ENCODE peak calls at places on chromosome 6, in five cellular contexts. K is uterus, G is fibroblast of lung, N is psoas muscle, T is fibroblast of mammary gland. S is an unnamed sample.

GRCh38 chr6:158071121-158072082 is 89.7 kb downstream of the SYNJ2 start:
- DNase-seq in K (no peak), G (no peak), N (no peak), T (no peak), S (no peak)

GRCh38 chr6:139883776-139884175 is 509.3 kb upstream of the CITED2 start:
- DNase-seq in K (no peak), G (peak), N (no peak), T (peak), S (no peak)

GRCh38 chr6:88839280-88839679 is 124.1 kb downstream of the RNGTT start:
- DNase-seq in K (no peak), G (no peak), N (no peak), T (no peak), S (no peak)

GRCh38 chr6:84278311-84278710 is 50.9 kb upstream of the CEP162 start:
- DNase-seq in K (no peak), G (peak), N (no peak), T (peak), S (no peak)

GRCh38 chr6:21820442-21820841 is 226.9 kb downstream of the SOX4 start:
- DNase-seq in K (no peak), G (no peak), N (no peak), T (no peak), S (no peak)

GRCh38 chr6:41640436-41640835 is 2.2 kb downstream of the MDFI start:
- DNase-seq in K (no peak), G (peak), N (no peak), T (no peak), S (no peak)

GRCh38 chr6:135904666-135905065 is 53.2 kb downstream of the PDE7B start:
- DNase-seq in K (no peak), G (peak), N (no peak), T (peak), S (no peak)

GRCh38 chr6:73704798-73705197 is 8.8 kb downstream of the CD109 start:
- DNase-seq in K (no peak), G (no peak), N (no peak), T (peak), S (no peak)

GRCh38 chr6:26257272-26257671 is 107.7 kb upstream of the BTN3A2 start:
- DNase-seq in K (no peak), G (no peak), N (no peak), T (no peak), S (no peak)

GRCh38 chr6:114354482-114354881 is 11.7 kb upstream of the HS3ST5 start:
- DNase-seq in K (no peak), G (no peak), N (no peak), T (no peak), S (no peak)

GRCh38 chr6:107198631-107199416 is 83.5 kb upstream of the BEND3 start:
- DNase-seq in K (no peak), G (no peak), N (no peak), T (no peak), S (no peak)

GRCh38 chr6:90350689-90351554 is 54.3 kb upstream of the BACH2 start:
- DNase-seq in K (no peak), G (no peak), N (no peak), T (no peak), S (no peak)

GRCh38 chr6:52164319-52165094 is 21.7 kb upstream of the IL17A start:
- DNase-seq in K (no peak), G (no peak), N (no peak), T (no peak), S (no peak)

GRCh38 chr6:100276311-100277057 is 188.2 kb downstream of the SIM1 start:
- DNase-seq in K (no peak), G (peak), N (no peak), T (no peak), S (no peak)

GRCh38 chr6:340991-341827 is 48.9 kb downstream of the DUSP22 start:
- DNase-seq in K (no peak), G (peak), N (no peak), T (peak), S (no peak)

GRCh38 chr6:14038636-14039035 is 78.9 kb upstream of the CD83 start:
- DNase-seq in K (no peak), G (peak), N (no peak), T (peak), S (no peak)

GRCh38 chr6:36246511-36247268 is 23.2 kb upstream of the PNPLA1 start:
- DNase-seq in K (no peak), G (no peak), N (no peak), T (peak), S (no peak)

GRCh38 chr6:26045046-26045938 is 41.9 kb upstream of the HFE start:
- DNase-seq in K (peak), G (peak), N (no peak), T (peak), S (peak)

GRCh38 chr6:157668690-157669089 is 154.4 kb upstream of the SNX9 start:
- DNase-seq in K (no peak), G (no peak), N (no peak), T (no peak), S (no peak)

GRCh38 chr6:20069130-20069529 is 143.1 kb downstream of the MBOAT1 start:
- DNase-seq in K (no peak), G (no peak), N (no peak), T (no peak), S (no peak)

GRCh38 chr6:156948807-156949206 is 171.6 kb downstream of the ARID1B start:
- DNase-seq in K (no peak), G (peak), N (no peak), T (peak), S (no peak)

GRCh38 chr6:102407886-102408741 is 1014.6 kb downstream of the GRIK2 start:
- DNase-seq in K (no peak), G (no peak), N (no peak), T (no peak), S (no peak)

GRCh38 chr6:52507557-52508260 is 69.2 kb downstream of the TRAM2 start:
- DNase-seq in K (no peak), G (peak), N (no peak), T (peak), S (no peak)

GRCh38 chr6:62808575-62809293 is 402.5 kb upstream of the FKBP1C start:
- DNase-seq in K (no peak), G (no peak), N (no peak), T (no peak), S (peak)

GRCh38 chr6:100371591-100371990 is 93.1 kb downstream of the SIM1 start:
- DNase-seq in K (no peak), G (no peak), N (no peak), T (no peak), S (no peak)

GRCh38 chr6:165646484-165646883 is 16.6 kb downstream of the PDE10A start:
- DNase-seq in K (no peak), G (no peak), N (no peak), T (no peak), S (no peak)

GRCh38 chr6:35483490-35483889 is 13.4 kb downstream of the TEAD3 start:
- DNase-seq in K (no peak), G (no peak), N (no peak), T (no peak), S (no peak)

GRCh38 chr6:3813150-3813780 is 35.9 kb upstream of the FAM50B start:
- DNase-seq in K (peak), G (peak), N (peak), T (no peak), S (no peak)

GRCh38 chr6:40640591-40641293 is 53.6 kb upstream of the LRFN2 start:
- DNase-seq in K (no peak), G (peak), N (no peak), T (no peak), S (no peak)

GRCh38 chr6:163128324-163128723 is 286.2 kb upstream of the QKI start:
- DNase-seq in K (no peak), G (no peak), N (no peak), T (no peak), S (no peak)

GRCh38 chr6:35719830-35720733 is 16.8 kb upstream of the ARMC12 start:
- DNase-seq in K (peak), G (peak), N (peak), T (no peak), S (peak)

GRCh38 chr6:43717822-43718221 is 30.2 kb upstream of the MRPS18A start:
- DNase-seq in K (peak), G (no peak), N (peak), T (peak), S (no peak)

GRCh38 chr6:28885149-28885738 is 38.5 kb downstream of the TRIM27 start:
- DNase-seq in K (no peak), G (no peak), N (no peak), T (no peak), S (no peak)

GRCh38 chr6:79713701-79714322 is 82.7 kb downstream of the SH3BGRL2 start:
- DNase-seq in K (peak), G (peak), N (peak), T (peak), S (peak)

GRCh38 chr6:31575335-31575901 is at the start of gene TNF:
- DNase-seq in K (peak), G (no peak), N (peak), T (no peak), S (peak)
- H3K4me3 ChIP-seq in K (peak), G (no peak), N (peak), T (no peak), S (peak)

GRCh38 chr6:7684843-7685242 is 41.1 kb upstream of the BMP6 start:
- DNase-seq in K (no peak), G (no peak), N (no peak), T (no peak), S (no peak)

GRCh38 chr6:7687145-7688113 is 38.5 kb upstream of the BMP6 start:
- DNase-seq in K (no peak), G (no peak), N (no peak), T (no peak), S (no peak)

GRCh38 chr6:7681449-7681848 is 44.5 kb upstream of the BMP6 start:
- DNase-seq in K (no peak), G (no peak), N (no peak), T (no peak), S (no peak)

GRCh38 chr6:7684076-7684475 is 41.8 kb upstream of the BMP6 start:
- DNase-seq in K (no peak), G (no peak), N (no peak), T (peak), S (no peak)

DNA sequence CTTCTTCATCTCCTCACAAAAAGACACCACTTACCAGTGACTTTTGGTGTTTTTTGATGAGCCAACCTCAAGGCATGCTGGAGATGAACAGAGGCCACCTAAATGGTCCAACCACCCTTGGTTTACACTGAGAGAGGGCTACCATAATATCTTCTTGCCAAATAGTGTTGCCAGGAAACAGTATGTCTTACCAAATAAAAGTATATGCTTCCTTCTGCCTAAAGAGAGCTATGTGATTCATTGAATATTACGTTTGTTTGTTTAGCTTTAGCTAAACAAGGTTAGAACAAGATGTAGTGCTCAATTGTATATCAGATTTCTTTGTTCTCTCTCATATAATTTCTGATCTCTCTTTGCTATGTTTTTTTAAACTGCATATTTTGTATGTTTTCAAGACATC is 40.6 kb upstream of the BMP6 start:
- DNase-seq in K (no peak), G (no peak), N (no peak), T (no peak), S (no peak)
- H3K4me3 ChIP-seq in K (no peak), G (no peak), N (no peak), T (no peak), S (no peak)

DNA sequence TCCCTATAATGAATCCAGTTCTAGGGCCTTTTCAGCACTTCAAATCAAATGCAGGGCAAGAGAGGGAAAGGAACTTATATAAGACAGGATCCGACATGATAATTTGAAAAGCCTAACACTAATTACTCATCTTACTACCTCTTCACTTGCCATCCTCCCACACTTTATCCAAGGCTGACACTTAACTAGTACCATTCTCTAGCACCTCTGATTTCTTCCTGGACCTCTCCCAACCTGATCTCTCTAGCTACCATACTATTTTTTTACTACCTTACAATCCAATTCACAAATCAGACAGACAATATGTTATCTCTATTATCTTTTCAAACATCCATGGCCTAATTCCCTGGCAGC is 50.4 kb downstream of the BTBD9 start:
- DNase-seq in K (no peak), G (no peak), N (no peak), T (no peak), S (no peak)
- H3K4me3 ChIP-seq in K (no peak), G (no peak), N (no peak), T (no peak), S (no peak)

DNA sequence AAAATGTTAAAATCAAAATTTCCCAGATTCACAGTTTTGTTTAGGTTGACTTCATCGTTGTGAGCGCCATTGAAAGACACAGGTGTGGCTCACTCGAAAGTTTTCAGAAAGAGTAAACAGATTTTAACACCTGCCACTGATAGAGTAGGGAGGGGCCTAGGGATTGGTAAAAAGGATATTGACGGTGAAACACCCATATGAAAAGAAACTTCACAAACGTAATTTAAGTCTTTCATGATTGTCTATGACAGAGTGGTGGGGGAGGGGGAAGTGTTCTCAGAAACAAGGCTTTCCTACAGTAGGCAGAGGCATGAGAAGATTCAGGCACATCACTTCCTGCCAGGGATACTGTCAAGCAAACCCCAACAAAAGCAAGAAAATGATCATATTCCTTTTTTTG is 101.4 kb downstream of the PERP start:
- DNase-seq in K (no peak), G (no peak), N (no peak), T (no peak), S (no peak)
- H3K4me3 ChIP-seq in K (no peak), G (no peak), N (no peak), T (no peak), S (no peak)

GRCh38 chr6:137084865-137085617 is 40.3 kb upstream of the IL20RA start:
- DNase-seq in K (no peak), G (no peak), N (no peak), T (no peak), S (no peak)
- H3K4me3 ChIP-seq in K (no peak), G (no peak), N (no peak), T (no peak), S (no peak)

GRCh38 chr6:124879110-124879991 is 82.9 kb upstream of the RNF217 start:
- DNase-seq in K (no peak), G (no peak), N (no peak), T (no peak), S (no peak)

GRCh38 chr6:124885171-124885570 is 77.1 kb upstream of the RNF217 start:
- DNase-seq in K (no peak), G (peak), N (no peak), T (no peak), S (no peak)

GRCh38 chr6:124882580-124883393 is 79.5 kb upstream of the RNF217 start:
- DNase-seq in K (no peak), G (peak), N (no peak), T (peak), S (no peak)

GRCh38 chr6:124879992-124880355 is 82.3 kb upstream of the RNF217 start:
- DNase-seq in K (no peak), G (no peak), N (no peak), T (no peak), S (no peak)

GRCh38 chr6:124881898-124882579 is 80.2 kb upstream of the RNF217 start:
- DNase-seq in K (no peak), G (peak), N (no peak), T (peak), S (no peak)
- H3K4me3 ChIP-seq in K (no peak), G (no peak), N (no peak), T (no peak), S (no peak)

S was measured in colonic mucosa.